ENCODE peak calls at places on chromosomes 1 and 21, in six cellular contexts. O, L, V, C, X and Y are unnamed samples.

GRCh38 chr1:52955129-52955970 is 28.3 kb downstream of the SCP2 start:
- DNase-seq in V (no peak), C (no peak), O (peak), X (peak), L (no peak), Y (peak)

GRCh38 chr1:24727490-24728214 is 17.6 kb upstream of the CLIC4 start:
- DNase-seq in V (no peak), L (no peak), X (no peak), O (peak), C (no peak), Y (peak)

GRCh38 chr1:202154766-202155477 is 5.5 kb downstream of the PTPN7 start:
- DNase-seq in V (no peak), X (peak), L (no peak), C (no peak), O (peak), Y (peak)

GRCh38 chr1:15749399-15750291 is 7.3 kb downstream of the TMEM82 start:
- DNase-seq in O (no peak), L (no peak), C (no peak), V (no peak), X (no peak), Y (no peak)

GRCh38 chr21:33069994-33070811 is at the start of gene OLIG1:
- DNase-seq in V (no peak), X (no peak), L (peak), C (peak), O (peak), Y (no peak)

GRCh38 chr1:161089251-161089924 is at the start of gene NECTIN4:
- DNase-seq in O (no peak), C (no peak), X (no peak), V (no peak), L (no peak), Y (no peak)

GRCh38 chr1:230728710-230729392 is 14.9 kb upstream of the AGT start:
- DNase-seq in V (no peak), X (no peak), L (no peak), C (no peak), O (peak), Y (no peak)

GRCh38 chr1:18118078-18118477 is 10.5 kb downstream of the IGSF21 start:
- DNase-seq in C (peak), X (peak), L (peak), O (no peak), V (no peak), Y (no peak)

GRCh38 chr1:61244114-61244513 is 161.8 kb downstream of the NFIA start:
- DNase-seq in L (peak), V (no peak), X (no peak), C (no peak), O (peak), Y (peak)

GRCh38 chr1:29677028-29678024 is 441.0 kb downstream of the PTPRU start:
- DNase-seq in C (no peak), L (no peak), V (no peak), O (no peak), X (no peak), Y (no peak)

GRCh38 chr1:147603986-147604385 is 62.7 kb downstream of the BCL9 start:
- DNase-seq in V (no peak), X (no peak), C (no peak), L (no peak), O (no peak), Y (no peak)

GRCh38 chr21:30800605-30801004 is 12.5 kb downstream of the KRTAP8-1 start:
- DNase-seq in C (no peak), O (no peak), V (no peak), L (no peak), X (no peak), Y (no peak)

GRCh38 chr1:216216304-216216703 is 206.9 kb downstream of the USH2A start:
- DNase-seq in X (no peak), V (no peak), O (no peak), L (no peak), C (no peak), Y (no peak)

GRCh38 chr1:147853391-147853790 is 49.2 kb upstream of the GJA8 start:
- DNase-seq in X (no peak), L (no peak), V (no peak), C (no peak), O (peak), Y (peak)

GRCh38 chr1:200367841-200368534 is 41.8 kb downstream of the ZNF281 start:
- DNase-seq in V (no peak), O (peak), X (no peak), C (no peak), L (no peak), Y (peak)

GRCh38 chr1:229383961-229384360 is 41.1 kb upstream of the CCSAP start:
- DNase-seq in C (no peak), O (peak), V (no peak), L (no peak), X (no peak), Y (no peak)

GRCh38 chr1:79197421-79197820 is 190.9 kb upstream of the ADGRL4 start:
- DNase-seq in V (no peak), C (no peak), O (peak), L (no peak), X (no peak), Y (no peak)

GRCh38 chr1:240497908-240498307 is 114.0 kb downstream of the GREM2 start:
- DNase-seq in V (no peak), O (no peak), X (no peak), C (no peak), L (no peak), Y (no peak)

GRCh38 chr1:207088731-207089626 is at the start of gene C4BPB:
- DNase-seq in V (no peak), L (no peak), O (no peak), X (no peak), C (no peak), Y (no peak)

GRCh38 chr1:227586733-227587132 is 23.4 kb downstream of the ZNF678 start:
- DNase-seq in O (no peak), X (no peak), L (no peak), C (no peak), V (no peak), Y (no peak)

GRCh38 chr1:81558291-81559076 is 242.2 kb upstream of the ADGRL2 start:
- DNase-seq in C (no peak), L (no peak), V (no peak), O (no peak), X (no peak), Y (no peak)

GRCh38 chr1:192477630-192478029 is 97.9 kb upstream of the RGS1 start:
- DNase-seq in V (no peak), L (peak), C (no peak), X (no peak), O (peak), Y (no peak)

GRCh38 chr1:17279001-17279830 is 28.8 kb upstream of the PADI4 start:
- DNase-seq in C (no peak), X (no peak), V (no peak), L (no peak), O (no peak), Y (no peak)

GRCh38 chr1:12436817-12437599 is 181.0 kb downstream of the DHRS3 start:
- DNase-seq in V (no peak), C (no peak), X (no peak), O (peak), L (no peak), Y (no peak)

GRCh38 chr1:247535402-247535801 is 838 bp downstream of the OR2C3 start:
- DNase-seq in C (no peak), L (no peak), O (no peak), V (no peak), X (no peak), Y (no peak)

GRCh38 chr1:205294175-205294913 is 27.2 kb downstream of the NUAK2 start:
- DNase-seq in V (no peak), X (no peak), L (no peak), C (no peak), O (peak), Y (peak)

GRCh38 chr1:240174734-240175133 is 83.1 kb downstream of the FMN2 start:
- DNase-seq in V (no peak), L (no peak), O (no peak), X (no peak), C (no peak), Y (no peak)

GRCh38 chr1:40665335-40666171 is at the start of gene RIMS3:
- DNase-seq in C (peak), L (peak), X (peak), V (peak), O (peak), Y (no peak)

GRCh38 chr1:197837911-197838310 is 62.6 kb upstream of the DENND1B start:
- DNase-seq in X (no peak), O (peak), V (no peak), C (no peak), L (no peak), Y (no peak)

GRCh38 chr1:55309053-55309452 is 93.9 kb upstream of the USP24 start:
- DNase-seq in V (no peak), O (peak), C (no peak), X (no peak), L (no peak), Y (no peak)

GRCh38 chr21:35225573-35225972 is 176.5 kb upstream of the RUNX1 start:
- DNase-seq in X (peak), C (no peak), L (no peak), V (no peak), O (no peak), Y (no peak)

GRCh38 chr1:220876511-220877347 is 2.5 kb upstream of the HLX start:
- DNase-seq in X (no peak), V (no peak), C (no peak), O (no peak), L (no peak), Y (no peak)

GRCh38 chr1:56915960-56916359 is 49.9 kb downstream of the C8B start:
- DNase-seq in O (no peak), X (peak), L (no peak), C (no peak), V (no peak), Y (no peak)

GRCh38 chr1:23600283-23600682 is 41.0 kb upstream of the ID3 start:
- DNase-seq in C (no peak), V (no peak), O (no peak), X (no peak), L (no peak), Y (no peak)

GRCh38 chr1:182629674-182630073 is 25.5 kb upstream of the RGS16 start:
- DNase-seq in V (peak), X (no peak), O (no peak), C (no peak), L (no peak), Y (no peak)

GRCh38 chr1:121418369-121419049 is 233.7 kb downstream of the SRGAP2C start:
- DNase-seq in O (no peak), C (no peak), X (no peak), V (no peak), L (no peak), Y (no peak)

GRCh38 chr1:14924455-14925325 is 228.9 kb upstream of the TMEM51 start:
- DNase-seq in X (no peak), V (no peak), O (peak), L (no peak), C (peak), Y (no peak)

GRCh38 chr1:108703939-108704338 is 8.8 kb upstream of the FNDC7 start:
- DNase-seq in X (no peak), V (no peak), L (no peak), C (no peak), O (peak), Y (no peak)

GRCh38 chr1:211939876-211940468 is 95.4 kb downstream of the INTS7 start:
- DNase-seq in C (no peak), L (no peak), V (no peak), O (no peak), X (peak), Y (no peak)